ENCODE peak calls at places on chromosome 6, in seven cellular contexts. S is osteocyte, Y is mucosa of gallbladder, D is stromal cell of bone marrow, U is RWPE1, W is cardiac septum, Z is cardiac fibroblast. T is an unnamed sample.
A peak's percentile ranks its signal among the peaks of the same experiment; 100 is the strongest.

GRCh38 chr6:33423777-33424176 is 3.9 kb downstream of the SYNGAP1 start:
- DNase-seq in S (no peak), Y (no peak), D (no peak), U (no peak), W (no peak), Z (no peak), T (no peak)

GRCh38 chr6:90458353-90459224 is 128.3 kb downstream of the MAP3K7 start:
- DNase-seq in S (no peak), Y (no peak), D (no peak), U (no peak), W (no peak), Z (peak; percentile 42), T (no peak)

GRCh38 chr6:126553856-126554255 is 213.9 kb downstream of the CENPW start:
- DNase-seq in S (no peak), Y (no peak), D (no peak), U (no peak), W (no peak), Z (no peak), T (no peak)

GRCh38 chr6:127717384-127717783 is 140.4 kb downstream of the C6orf58 start:
- DNase-seq in S (no peak), Y (no peak), D (no peak), U (no peak), W (no peak), Z (peak; percentile 10), T (no peak)

GRCh38 chr6:138523347-138524210 is 24.3 kb upstream of the NHSL1 start:
- DNase-seq in S (no peak), Y (no peak), D (no peak), U (no peak), W (no peak), Z (peak; percentile 36), T (no peak)

GRCh38 chr6:36095497-36096391 is 34.6 kb upstream of the MAPK13 start:
- DNase-seq in S (no peak), Y (peak; percentile 80), D (no peak), U (no peak), W (no peak), Z (no peak), T (no peak)

GRCh38 chr6:136677822-136678221 is 114.5 kb downstream of the MAP3K5 start:
- DNase-seq in S (no peak), Y (no peak), D (no peak), U (no peak), W (no peak), Z (no peak), T (no peak)

GRCh38 chr6:137494967-137495595 is 887 bp upstream of the OLIG3 start:
- DNase-seq in S (no peak), Y (no peak), D (no peak), U (no peak), W (no peak), Z (peak; percentile 11), T (no peak)

GRCh38 chr6:42564496-42564890 is 664 bp downstream of the UBR2 start:
- DNase-seq in S (peak; percentile 75), Y (no peak), D (no peak), U (peak; percentile 47), W (no peak), Z (no peak), T (no peak)

GRCh38 chr6:134875367-134875766 is 74.5 kb downstream of the ALDH8A1 start:
- DNase-seq in S (no peak), Y (no peak), D (no peak), U (no peak), W (no peak), Z (peak; percentile 62), T (no peak)

GRCh38 chr6:108736832-108737231 is 111.4 kb upstream of the ARMC2 start:
- DNase-seq in S (no peak), Y (no peak), D (peak; percentile 79), U (peak; percentile 94), W (no peak), Z (peak; percentile 86), T (peak; percentile 89)

GRCh38 chr6:85285146-85285545 is 164.7 kb upstream of the NT5E start:
- DNase-seq in S (no peak), Y (no peak), D (no peak), U (no peak), W (no peak), Z (no peak), T (no peak)

GRCh38 chr6:143451531-143451930 is 926 bp downstream of the PEX3 start:
- DNase-seq in S (no peak), Y (no peak), D (no peak), U (no peak), W (no peak), Z (peak; percentile 23), T (no peak)

T was measured in RWPE2.